ENCODE peak calls at places on chromosomes 6 and 20, in seven cellular contexts. One of them, this sample, is unnamed. For H3K4me1, the result is how much of the 10 kb centered on the place peaks cover.

GRCh38 chr20:32252189-32252588 is 25.3 kb upstream of the KIF3B start:
- DNase-seq in heart left ventricle: no peak
- DNase-seq in Peyer's patch: no peak
- DNase-seq in uterus: no peak
- DNase-seq in adrenal gland: no peak
- DNase-seq in HepG2: no peak
- DNase-seq in ovary: no peak
- DNase-seq in this sample: no peak

GRCh38 chr6:167293088-167293589 is 2.0 kb downstream of the UNC93A start:
- DNase-seq in Peyer's patch: no peak
- DNase-seq in adrenal gland: no peak
- DNase-seq in ovary: no peak
- DNase-seq in HepG2: no peak
- DNase-seq in uterus: no peak
- DNase-seq in heart left ventricle: no peak
- DNase-seq in this sample: no peak

GRCh38 chr6:162964703-162965140 is 236.9 kb downstream of the PACRG start:
- DNase-seq in adrenal gland: peak
- DNase-seq in Peyer's patch: no peak
- DNase-seq in HepG2: no peak
- DNase-seq in ovary: no peak
- DNase-seq in uterus: peak
- DNase-seq in heart left ventricle: peak
- DNase-seq in this sample: no peak

GRCh38 chr6:126886106-126886505 is 232.4 kb upstream of the RSPO3 start:
- DNase-seq in adrenal gland: no peak
- DNase-seq in uterus: no peak
- DNase-seq in HepG2: no peak
- DNase-seq in heart left ventricle: no peak
- DNase-seq in ovary: no peak
- DNase-seq in Peyer's patch: no peak
- DNase-seq in this sample: no peak

GRCh38 chr6:25456656-25457055 is 177.5 kb downstream of the CARMIL1 start:
- DNase-seq in Peyer's patch: no peak
- DNase-seq in HepG2: no peak
- DNase-seq in uterus: no peak
- DNase-seq in heart left ventricle: no peak
- DNase-seq in ovary: no peak
- DNase-seq in adrenal gland: no peak
- DNase-seq in this sample: no peak

GRCh38 chr20:63973636-63974401 is 4.1 kb upstream of the ZNF512B start:
- DNase-seq in heart left ventricle: peak
- DNase-seq in uterus: peak
- DNase-seq in HepG2: peak
- DNase-seq in Peyer's patch: peak
- DNase-seq in ovary: peak
- DNase-seq in adrenal gland: peak
- DNase-seq in this sample: peak

GRCh38 chr20:46832555-46832954 is 62.1 kb upstream of the EYA2 start:
- DNase-seq in Peyer's patch: no peak
- DNase-seq in adrenal gland: no peak
- DNase-seq in heart left ventricle: no peak
- DNase-seq in ovary: no peak
- DNase-seq in HepG2: no peak
- DNase-seq in uterus: no peak
- DNase-seq in this sample: no peak

GRCh38 chr6:166005401-166005845 is 162.2 kb downstream of the TBXT start:
- DNase-seq in heart left ventricle: peak
- DNase-seq in uterus: peak
- DNase-seq in ovary: peak
- DNase-seq in adrenal gland: peak
- DNase-seq in Peyer's patch: no peak
- DNase-seq in HepG2: no peak
- DNase-seq in this sample: no peak

GRCh38 chr6:154842828-154843227 is 109.6 kb downstream of the SCAF8 start:
- DNase-seq in ovary: no peak
- DNase-seq in HepG2: no peak
- DNase-seq in heart left ventricle: no peak
- DNase-seq in Peyer's patch: no peak
- DNase-seq in adrenal gland: no peak
- DNase-seq in uterus: no peak
- DNase-seq in this sample: no peak

GRCh38 chr20:51417745-51418529 is 124.6 kb downstream of the NFATC2 start:
- DNase-seq in ovary: no peak
- DNase-seq in Peyer's patch: no peak
- DNase-seq in HepG2: no peak
- DNase-seq in heart left ventricle: no peak
- DNase-seq in adrenal gland: no peak
- DNase-seq in uterus: no peak
- DNase-seq in this sample: no peak

GRCh38 chr20:19205999-19206398 is 6.4 kb upstream of the SLC24A3 start:
- DNase-seq in Peyer's patch: peak
- DNase-seq in heart left ventricle: peak
- DNase-seq in HepG2: peak
- DNase-seq in uterus: peak
- DNase-seq in adrenal gland: peak
- DNase-seq in ovary: peak
- DNase-seq in this sample: peak

GRCh38 chr6:56363796-56364195 is 116.4 kb upstream of the COL21A1 start:
- DNase-seq in adrenal gland: no peak
- DNase-seq in HepG2: no peak
- DNase-seq in Peyer's patch: no peak
- DNase-seq in uterus: no peak
- DNase-seq in heart left ventricle: no peak
- DNase-seq in ovary: no peak
- DNase-seq in this sample: no peak

GRCh38 chr6:56361812-56362211 is 114.4 kb upstream of the COL21A1 start:
- DNase-seq in HepG2: no peak
- DNase-seq in adrenal gland: no peak
- DNase-seq in Peyer's patch: no peak
- DNase-seq in ovary: no peak
- DNase-seq in uterus: no peak
- DNase-seq in heart left ventricle: no peak
- DNase-seq in this sample: no peak

GRCh38 chr6:56356431-56356830 is 109.1 kb upstream of the COL21A1 start:
- DNase-seq in adrenal gland: no peak
- DNase-seq in ovary: no peak
- DNase-seq in heart left ventricle: no peak
- DNase-seq in Peyer's patch: no peak
- DNase-seq in HepG2: no peak
- DNase-seq in uterus: no peak
- DNase-seq in this sample: no peak

GRCh38 chr6:56357616-56358373 is 110.4 kb upstream of the COL21A1 start:
- DNase-seq in uterus: no peak
- DNase-seq in ovary: no peak
- DNase-seq in HepG2: no peak
- DNase-seq in Peyer's patch: no peak
- DNase-seq in heart left ventricle: no peak
- DNase-seq in adrenal gland: no peak
- DNase-seq in this sample: no peak

DNA sequence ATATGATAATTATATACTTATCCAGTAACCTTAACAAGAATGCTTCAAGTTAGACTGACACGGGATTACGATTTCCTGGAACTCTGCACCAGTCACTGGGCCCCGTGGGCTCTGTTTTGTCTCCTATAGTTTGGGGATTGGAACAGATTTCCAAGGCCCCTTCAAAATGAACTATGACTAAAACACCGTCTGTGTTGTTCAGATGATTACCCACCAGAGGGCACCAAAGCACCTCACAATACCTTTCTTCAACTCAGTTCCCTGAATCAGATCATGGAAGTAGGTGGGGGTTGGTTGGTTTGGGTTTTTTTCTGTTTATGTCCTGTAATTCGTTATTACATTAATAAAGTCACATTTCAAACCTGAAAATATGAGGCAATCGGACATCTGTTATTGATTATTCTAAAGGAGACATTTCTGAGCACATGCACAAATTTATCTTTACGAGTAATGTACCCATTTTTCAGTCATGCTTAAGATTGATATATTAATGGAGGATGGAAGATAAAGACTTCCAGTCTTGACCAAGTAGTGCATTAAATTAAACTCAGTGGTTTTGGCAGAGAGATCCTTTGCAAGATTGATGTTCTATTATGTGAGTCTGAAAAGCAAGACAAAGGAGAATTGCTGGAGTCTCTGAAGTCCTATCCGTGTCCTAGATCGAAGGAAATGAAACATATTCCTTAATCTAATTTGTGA is 112.0 kb upstream of the COL21A1 start:
- DNase-seq in HepG2: peak
- DNase-seq in Peyer's patch: peak
- DNase-seq in adrenal gland: peak
- DNase-seq in ovary: peak
- DNase-seq in uterus: peak
- DNase-seq in heart left ventricle: peak
- DNase-seq in this sample: peak
- TF ChIP-seq POLR2A in HepG2: no peak
- TF ChIP-seq POLR2A in Peyer's patch: no peak
- TF ChIP-seq POLR2A in adrenal gland: no peak
- TF ChIP-seq POLR2A in ovary: no peak
- TF ChIP-seq POLR2A in uterus: no peak
- TF ChIP-seq POLR2A in heart left ventricle: no peak
- TF ChIP-seq POLR2A in this sample: no peak

GRCh38 chr6:53983301-53983700 is 127.9 kb upstream of the MLIP start:
- DNase-seq in HepG2: no peak
- DNase-seq in uterus: no peak
- DNase-seq in heart left ventricle: no peak
- DNase-seq in Peyer's patch: no peak
- DNase-seq in ovary: no peak
- DNase-seq in adrenal gland: no peak
- DNase-seq in this sample: no peak

GRCh38 chr6:53975966-53976610 is 135.2 kb upstream of the MLIP start:
- DNase-seq in ovary: no peak
- DNase-seq in HepG2: no peak
- DNase-seq in adrenal gland: no peak
- DNase-seq in Peyer's patch: no peak
- DNase-seq in uterus: no peak
- DNase-seq in heart left ventricle: no peak
- DNase-seq in this sample: no peak

GRCh38 chr6:53982361-53983050 is 128.7 kb upstream of the MLIP start:
- DNase-seq in ovary: no peak
- DNase-seq in adrenal gland: no peak
- DNase-seq in uterus: no peak
- DNase-seq in Peyer's patch: no peak
- DNase-seq in heart left ventricle: no peak
- DNase-seq in HepG2: no peak
- DNase-seq in this sample: no peak

GRCh38 chr6:53984163-53984562 is 127.1 kb upstream of the MLIP start:
- DNase-seq in heart left ventricle: no peak
- DNase-seq in Peyer's patch: no peak
- DNase-seq in uterus: no peak
- DNase-seq in adrenal gland: no peak
- DNase-seq in HepG2: peak
- DNase-seq in ovary: no peak
- DNase-seq in this sample: no peak

DNA sequence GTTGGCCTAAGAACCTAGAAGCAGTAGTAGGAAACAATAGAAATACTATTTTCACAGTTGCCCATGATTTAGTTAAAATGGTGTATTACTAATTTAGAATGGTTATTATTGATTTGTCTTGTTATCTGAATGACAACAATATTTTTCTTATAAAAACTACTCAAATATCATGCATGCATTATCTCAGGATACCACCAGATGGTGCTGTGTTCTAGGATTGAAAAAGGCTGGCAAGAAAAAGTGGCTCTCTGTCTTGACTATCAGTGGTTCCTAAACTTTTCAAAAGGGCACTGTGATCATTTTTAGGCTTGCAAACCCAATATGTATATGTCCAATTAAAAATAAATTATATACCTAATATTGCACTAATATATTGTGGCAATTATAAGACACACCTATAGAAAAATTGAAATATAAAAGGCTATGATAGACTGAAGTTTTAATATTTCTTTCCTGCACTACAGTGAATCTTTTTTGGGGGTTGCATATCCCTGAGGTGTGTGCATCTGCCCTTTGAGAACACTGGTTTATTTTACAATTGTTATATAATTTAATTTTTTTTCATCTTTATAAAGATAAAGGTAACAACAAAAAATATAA is 131.7 kb upstream of the MLIP start:
- DNase-seq in HepG2: peak
- DNase-seq in ovary: no peak
- DNase-seq in uterus: no peak
- DNase-seq in adrenal gland: no peak
- DNase-seq in Peyer's patch: no peak
- DNase-seq in heart left ventricle: no peak
- DNase-seq in this sample: no peak
- TF ChIP-seq CTCF in HepG2: peak
- TF ChIP-seq CTCF in ovary: peak
- TF ChIP-seq CTCF in uterus: peak
- TF ChIP-seq CTCF in adrenal gland: peak
- TF ChIP-seq CTCF in Peyer's patch: peak
- TF ChIP-seq CTCF in heart left ventricle: peak
- TF ChIP-seq CTCF in this sample: peak

GRCh38 chr6:34837500-34837899 is 45.6 kb downstream of the BLTP3A start:
- DNase-seq in uterus: no peak
- DNase-seq in heart left ventricle: no peak
- DNase-seq in HepG2: no peak
- DNase-seq in adrenal gland: no peak
- DNase-seq in Peyer's patch: no peak
- DNase-seq in ovary: no peak
- DNase-seq in this sample: no peak
- H3K4me1 ChIP-seq in uterus: under half
- H3K4me1 ChIP-seq in heart left ventricle: under half
- H3K4me1 ChIP-seq in HepG2: under half
- H3K4me1 ChIP-seq in adrenal gland: under half
- H3K4me1 ChIP-seq in Peyer's patch: under half
- H3K4me1 ChIP-seq in ovary: under half
- H3K4me1 ChIP-seq in this sample: under half

GRCh38 chr6:143513410-143513809 is 1.9 kb upstream of the FUCA2 start:
- DNase-seq in ovary: no peak
- DNase-seq in uterus: no peak
- DNase-seq in HepG2: peak
- DNase-seq in adrenal gland: no peak
- DNase-seq in heart left ventricle: peak
- DNase-seq in Peyer's patch: peak
- DNase-seq in this sample: peak

GRCh38 chr6:143507358-143508145 is 4.0 kb downstream of the FUCA2 start:
- DNase-seq in uterus: no peak
- DNase-seq in Peyer's patch: no peak
- DNase-seq in adrenal gland: no peak
- DNase-seq in ovary: no peak
- DNase-seq in heart left ventricle: no peak
- DNase-seq in HepG2: no peak
- DNase-seq in this sample: no peak

GRCh38 chr6:143515766-143516355 is 4.3 kb upstream of the FUCA2 start:
- DNase-seq in heart left ventricle: peak
- DNase-seq in uterus: no peak
- DNase-seq in ovary: no peak
- DNase-seq in HepG2: no peak
- DNase-seq in Peyer's patch: no peak
- DNase-seq in adrenal gland: no peak
- DNase-seq in this sample: no peak

GRCh38 chr6:143514996-143515760 is 3.7 kb upstream of the FUCA2 start:
- DNase-seq in HepG2: no peak
- DNase-seq in heart left ventricle: peak
- DNase-seq in adrenal gland: peak
- DNase-seq in Peyer's patch: no peak
- DNase-seq in uterus: no peak
- DNase-seq in ovary: peak
- DNase-seq in this sample: no peak

GRCh38 chr6:143510991-143511891 is at the start of gene FUCA2:
- DNase-seq in heart left ventricle: peak
- DNase-seq in uterus: peak
- DNase-seq in adrenal gland: peak
- DNase-seq in HepG2: peak
- DNase-seq in Peyer's patch: peak
- DNase-seq in ovary: peak
- DNase-seq in this sample: peak
- TF ChIP-seq POLR2A in heart left ventricle: no peak
- TF ChIP-seq POLR2A in uterus: peak
- TF ChIP-seq POLR2A in adrenal gland: peak
- TF ChIP-seq POLR2A in HepG2: peak
- TF ChIP-seq POLR2A in Peyer's patch: peak
- TF ChIP-seq POLR2A in ovary: peak
- TF ChIP-seq POLR2A in this sample: peak